ENCODE peak calls at places on chromosomes 12 and 14, in nine cellular contexts. One of them, this sample, is unnamed.

GRCh38 chr12:132373967-132374820 is 44.8 kb upstream of the GALNT9 start:
- DNase-seq in SW480: no peak
- DNase-seq in body of pancreas: no peak
- DNase-seq in activated CD4-positive, alpha-beta memory T cell treated with anti-CD3 and anti-CD28 coated beads, Interleukin-2, amount 10 ng/mL, durations not matched to agents 7 days and 5 days: no peak
- DNase-seq in left ventricle myocardium inferior: peak
- DNase-seq in central memory CD8-positive, alpha-beta T cell: no peak
- DNase-seq in CD8-positive, alpha-beta T cell: no peak
- DNase-seq in HT-29: no peak
- DNase-seq in posterior cingulate gyrus: no peak
- DNase-seq in this sample: no peak

GRCh38 chr12:103279444-103279843 is 216.3 kb downstream of the C12orf42 start:
- DNase-seq in left ventricle myocardium inferior: no peak
- DNase-seq in central memory CD8-positive, alpha-beta T cell: no peak
- DNase-seq in HT-29: no peak
- DNase-seq in body of pancreas: no peak
- DNase-seq in posterior cingulate gyrus: no peak
- DNase-seq in activated CD4-positive, alpha-beta memory T cell treated with anti-CD3 and anti-CD28 coated beads, Interleukin-2, amount 10 ng/mL, durations not matched to agents 7 days and 5 days: no peak
- DNase-seq in SW480: no peak
- DNase-seq in CD8-positive, alpha-beta T cell: no peak
- DNase-seq in this sample: no peak

GRCh38 chr12:79069009-79069408 is 204.4 kb downstream of the SYT1 start:
- DNase-seq in SW480: peak
- DNase-seq in central memory CD8-positive, alpha-beta T cell: no peak
- DNase-seq in posterior cingulate gyrus: no peak
- DNase-seq in body of pancreas: no peak
- DNase-seq in CD8-positive, alpha-beta T cell: no peak
- DNase-seq in left ventricle myocardium inferior: no peak
- DNase-seq in HT-29: peak
- DNase-seq in activated CD4-positive, alpha-beta memory T cell treated with anti-CD3 and anti-CD28 coated beads, Interleukin-2, amount 10 ng/mL, durations not matched to agents 7 days and 5 days: no peak
- DNase-seq in this sample: no peak

GRCh38 chr14:52078093-52078492 is 9.2 kb upstream of the NID2 start:
- DNase-seq in SW480: no peak
- DNase-seq in posterior cingulate gyrus: no peak
- DNase-seq in activated CD4-positive, alpha-beta memory T cell treated with anti-CD3 and anti-CD28 coated beads, Interleukin-2, amount 10 ng/mL, durations not matched to agents 7 days and 5 days: no peak
- DNase-seq in body of pancreas: no peak
- DNase-seq in central memory CD8-positive, alpha-beta T cell: no peak
- DNase-seq in HT-29: no peak
- DNase-seq in left ventricle myocardium inferior: no peak
- DNase-seq in CD8-positive, alpha-beta T cell: no peak
- DNase-seq in this sample: no peak

GRCh38 chr14:75267141-75267601 is 11.5 kb upstream of the FOS start:
- DNase-seq in activated CD4-positive, alpha-beta memory T cell treated with anti-CD3 and anti-CD28 coated beads, Interleukin-2, amount 10 ng/mL, durations not matched to agents 7 days and 5 days: no peak
- DNase-seq in SW480: no peak
- DNase-seq in posterior cingulate gyrus: no peak
- DNase-seq in body of pancreas: no peak
- DNase-seq in HT-29: no peak
- DNase-seq in central memory CD8-positive, alpha-beta T cell: no peak
- DNase-seq in left ventricle myocardium inferior: no peak
- DNase-seq in CD8-positive, alpha-beta T cell: no peak
- DNase-seq in this sample: no peak

GRCh38 chr12:121273364-121273896 is 23.1 kb downstream of the CAMKK2 start:
- DNase-seq in left ventricle myocardium inferior: no peak
- DNase-seq in activated CD4-positive, alpha-beta memory T cell treated with anti-CD3 and anti-CD28 coated beads, Interleukin-2, amount 10 ng/mL, durations not matched to agents 7 days and 5 days: no peak
- DNase-seq in body of pancreas: no peak
- DNase-seq in posterior cingulate gyrus: peak
- DNase-seq in central memory CD8-positive, alpha-beta T cell: no peak
- DNase-seq in HT-29: no peak
- DNase-seq in SW480: no peak
- DNase-seq in CD8-positive, alpha-beta T cell: no peak
- DNase-seq in this sample: no peak

GRCh38 chr12:52523825-52524224 is 3.6 kb upstream of the KRT5 start:
- DNase-seq in HT-29: no peak
- DNase-seq in SW480: no peak
- DNase-seq in posterior cingulate gyrus: no peak
- DNase-seq in CD8-positive, alpha-beta T cell: no peak
- DNase-seq in activated CD4-positive, alpha-beta memory T cell treated with anti-CD3 and anti-CD28 coated beads, Interleukin-2, amount 10 ng/mL, durations not matched to agents 7 days and 5 days: peak
- DNase-seq in body of pancreas: no peak
- DNase-seq in central memory CD8-positive, alpha-beta T cell: no peak
- DNase-seq in left ventricle myocardium inferior: no peak
- DNase-seq in this sample: no peak

GRCh38 chr12:92506460-92506859 is 196.3 kb upstream of the PLEKHG7 start:
- DNase-seq in left ventricle myocardium inferior: no peak
- DNase-seq in posterior cingulate gyrus: no peak
- DNase-seq in CD8-positive, alpha-beta T cell: no peak
- DNase-seq in HT-29: no peak
- DNase-seq in body of pancreas: no peak
- DNase-seq in central memory CD8-positive, alpha-beta T cell: no peak
- DNase-seq in SW480: peak
- DNase-seq in activated CD4-positive, alpha-beta memory T cell treated with anti-CD3 and anti-CD28 coated beads, Interleukin-2, amount 10 ng/mL, durations not matched to agents 7 days and 5 days: no peak
- DNase-seq in this sample: no peak

GRCh38 chr12:109744026-109744425 is 30.4 kb downstream of the FAM222A start:
- DNase-seq in HT-29: no peak
- DNase-seq in central memory CD8-positive, alpha-beta T cell: no peak
- DNase-seq in CD8-positive, alpha-beta T cell: no peak
- DNase-seq in activated CD4-positive, alpha-beta memory T cell treated with anti-CD3 and anti-CD28 coated beads, Interleukin-2, amount 10 ng/mL, durations not matched to agents 7 days and 5 days: no peak
- DNase-seq in SW480: no peak
- DNase-seq in body of pancreas: peak
- DNase-seq in left ventricle myocardium inferior: peak
- DNase-seq in posterior cingulate gyrus: peak
- DNase-seq in this sample: no peak

GRCh38 chr14:81209187-81209836 is 11.4 kb downstream of the GTF2A1 start:
- DNase-seq in activated CD4-positive, alpha-beta memory T cell treated with anti-CD3 and anti-CD28 coated beads, Interleukin-2, amount 10 ng/mL, durations not matched to agents 7 days and 5 days: no peak
- DNase-seq in HT-29: no peak
- DNase-seq in CD8-positive, alpha-beta T cell: no peak
- DNase-seq in posterior cingulate gyrus: no peak
- DNase-seq in central memory CD8-positive, alpha-beta T cell: no peak
- DNase-seq in left ventricle myocardium inferior: no peak
- DNase-seq in body of pancreas: no peak
- DNase-seq in SW480: no peak
- DNase-seq in this sample: no peak

GRCh38 chr12:31752450-31752849 is 23.6 kb upstream of the AMN1 start:
- DNase-seq in activated CD4-positive, alpha-beta memory T cell treated with anti-CD3 and anti-CD28 coated beads, Interleukin-2, amount 10 ng/mL, durations not matched to agents 7 days and 5 days: peak
- DNase-seq in SW480: no peak
- DNase-seq in left ventricle myocardium inferior: no peak
- DNase-seq in body of pancreas: no peak
- DNase-seq in CD8-positive, alpha-beta T cell: no peak
- DNase-seq in HT-29: no peak
- DNase-seq in central memory CD8-positive, alpha-beta T cell: no peak
- DNase-seq in posterior cingulate gyrus: no peak
- DNase-seq in this sample: no peak

GRCh38 chr12:63935361-63935760 is 90.9 kb downstream of the SRGAP1 start:
- DNase-seq in posterior cingulate gyrus: no peak
- DNase-seq in HT-29: no peak
- DNase-seq in activated CD4-positive, alpha-beta memory T cell treated with anti-CD3 and anti-CD28 coated beads, Interleukin-2, amount 10 ng/mL, durations not matched to agents 7 days and 5 days: no peak
- DNase-seq in SW480: no peak
- DNase-seq in left ventricle myocardium inferior: no peak
- DNase-seq in central memory CD8-positive, alpha-beta T cell: no peak
- DNase-seq in body of pancreas: no peak
- DNase-seq in CD8-positive, alpha-beta T cell: no peak
- DNase-seq in this sample: no peak

This sample was measured in T-helper 22 cell.